ENCODE peak calls at places on chromosomes 1 and 21, in four cellular contexts. K is tibial artery, C is stomach, W is esophagus squamous epithelium. A is an unnamed sample.

GRCh38 chr1:58304584-58304983 is 241.9 kb downstream of the OMA1 start:
- DNase-seq in K (no peak), C (no peak), W (no peak), A (no peak)

GRCh38 chr1:168683871-168684270 is 45.1 kb downstream of the DPT start:
- DNase-seq in K (no peak), C (no peak), W (no peak), A (no peak)

GRCh38 chr1:45718289-45718688 is 30.3 kb downstream of the TMEM69 start:
- DNase-seq in K (no peak), C (no peak), W (no peak), A (no peak)

GRCh38 chr1:86687595-86687994 is 16.8 kb upstream of the SH3GLB1 start:
- DNase-seq in K (no peak), C (no peak), W (no peak), A (peak; percentile 15)

GRCh38 chr1:7727816-7728477 is 43.1 kb upstream of the VAMP3 start:
- DNase-seq in K (no peak), C (no peak), W (no peak), A (no peak)

GRCh38 chr1:247100676-247101279 is 3.4 kb downstream of the ZNF669 start:
- DNase-seq in K (no peak), C (no peak), W (no peak), A (no peak)

GRCh38 chr1:15627343-15627988 is 10.2 kb downstream of the DDI2 start:
- DNase-seq in K (no peak), C (no peak), W (no peak), A (peak; percentile 38)

GRCh38 chr1:15440357-15440756 is 2.1 kb downstream of the CTRC start:
- DNase-seq in K (no peak), C (no peak), W (no peak), A (no peak)

GRCh38 chr1:168879906-168880734 is 151.1 kb upstream of the DPT start:
- DNase-seq in K (no peak), C (no peak), W (no peak), A (no peak)

GRCh38 chr21:33308586-33309490 is 15.9 kb upstream of the IFNAR1 start:
- DNase-seq in K (peak; percentile 29), C (no peak), W (no peak), A (peak; percentile 52)

GRCh38 chr1:172254521-172255222 is 165.8 kb upstream of the C1orf105 start:
- DNase-seq in K (no peak), C (no peak), W (no peak), A (peak; percentile 94)

GRCh38 chr1:26833432-26834405 is 7.2 kb downstream of the ZDHHC18 start:
- DNase-seq in K (no peak), C (peak; percentile 64), W (peak; percentile 48), A (no peak)

GRCh38 chr1:208238710-208239517 is 5.3 kb downstream of the PLXNA2 start:
- DNase-seq in K (no peak), C (no peak), W (no peak), A (peak; percentile 76)

GRCh38 chr1:206700445-206701036 is 15.8 kb downstream of the MAPKAPK2 start:
- DNase-seq in K (no peak), C (no peak), W (no peak), A (peak; percentile 65)

GRCh38 chr1:22665752-22666151 is 12.7 kb downstream of the C1QB start:
- DNase-seq in K (no peak), C (no peak), W (no peak), A (peak; percentile 46)

GRCh38 chr1:15758537-15758936 is at the start of gene FBLIM1:
- DNase-seq in K (no peak), C (no peak), W (no peak), A (no peak)

GRCh38 chr21:33839167-33839716 is 76.4 kb downstream of the ATP5PO start:
- DNase-seq in K (no peak), C (no peak), W (no peak), A (no peak)

GRCh38 chr1:63865561-63865960 is 91.7 kb downstream of the ROR1 start:
- DNase-seq in K (no peak), C (no peak), W (no peak), A (no peak)

GRCh38 chr1:219040291-219040690 is 133.4 kb upstream of the LYPLAL1 start:
- DNase-seq in K (no peak), C (no peak), W (no peak), A (no peak)

GRCh38 chr1:66848193-66848592 is 47.1 kb upstream of the INSL5 start:
- DNase-seq in K (no peak), C (no peak), W (no peak), A (no peak)

GRCh38 chr1:170692866-170693575 is 29.1 kb downstream of the PRRX1 start:
- DNase-seq in K (no peak), C (no peak), W (no peak), A (peak; percentile 45)

GRCh38 chr1:56302878-56303277 is 276.5 kb downstream of the PLPP3 start:
- DNase-seq in K (no peak), C (no peak), W (no peak), A (peak; percentile 53)

GRCh38 chr1:68338107-68338506 is 105.8 kb upstream of the WLS start:
- DNase-seq in K (no peak), C (no peak), W (no peak), A (no peak)

GRCh38 chr1:221487781-221488520 is 253.9 kb downstream of the DUSP10 start:
- DNase-seq in K (no peak), C (no peak), W (no peak), A (peak; percentile 85)

GRCh38 chr1:198128528-198128927 is 28.3 kb upstream of the NEK7 start:
- DNase-seq in K (no peak), C (no peak), W (no peak), A (no peak)

GRCh38 chr1:39996396-39997004 is 41.6 kb downstream of the MFSD2A start:
- DNase-seq in K (no peak), C (no peak), W (no peak), A (no peak)

GRCh38 chr21:25457411-25457810 is 149.9 kb downstream of the MRPL39 start:
- DNase-seq in K (no peak), C (no peak), W (no peak), A (peak; percentile 39)

GRCh38 chr1:2404142-2404889 is 8.0 kb downstream of the PEX10 start:
- DNase-seq in K (no peak), C (no peak), W (no peak), A (peak; percentile 35)

GRCh38 chr1:18320051-18320450 is 160.7 kb upstream of the KLHDC7A start:
- DNase-seq in K (no peak), C (peak; percentile 41), W (no peak), A (no peak)

GRCh38 chr1:208008534-208008933 is 97.6 kb upstream of the CD34 start:
- DNase-seq in K (no peak), C (no peak), W (no peak), A (no peak)

GRCh38 chr1:185325413-185325812 is 8.4 kb upstream of the IVNS1ABP start:
- DNase-seq in K (no peak), C (no peak), W (no peak), A (peak; percentile 73)

GRCh38 chr1:74480068-74480467 is 32.3 kb downstream of the LRRC53 start:
- DNase-seq in K (no peak), C (no peak), W (no peak), A (no peak)

GRCh38 chr1:55050283-55050682 is 10.9 kb downstream of the PCSK9 start:
- DNase-seq in K (peak; percentile 49), C (no peak), W (no peak), A (no peak)

GRCh38 chr1:82485591-82486369 is 685.0 kb downstream of the ADGRL2 start:
- DNase-seq in K (no peak), C (no peak), W (no peak), A (peak; percentile 18)

GRCh38 chr1:203289281-203289981 is 15.9 kb upstream of the BTG2 start:
- DNase-seq in K (no peak), C (peak; percentile 56), W (peak; percentile 53), A (no peak)

GRCh38 chr1:203286161-203286984 is 18.9 kb upstream of the BTG2 start:
- DNase-seq in K (peak; percentile 80), C (peak; percentile 66), W (no peak), A (peak; percentile 59)

GRCh38 chr1:203287896-203288295 is 17.4 kb upstream of the BTG2 start:
- DNase-seq in K (no peak), C (no peak), W (no peak), A (no peak)

GRCh38 chr1:203288351-203288894 is 16.9 kb upstream of the BTG2 start:
- DNase-seq in K (no peak), C (no peak), W (no peak), A (no peak)

GRCh38 chr1:203287109-203287893 is 18.0 kb upstream of the BTG2 start:
- DNase-seq in K (peak; percentile 80), C (peak; percentile 58), W (peak; percentile 80), A (peak; percentile 43)
- H3K4me1 ChIP-seq in K (peaks cover 41% of the 10 kb centered on the region), C (peaks cover 73% of the 10 kb centered on the region), W (peaks cover 59% of the 10 kb centered on the region), A (peaks cover 23% of the 10 kb centered on the region)

GRCh38 chr1:84929581-84929980 is 36.6 kb upstream of the LPAR3 start:
- DNase-seq in K (no peak), C (no peak), W (no peak), A (no peak)
- H3K4me1 ChIP-seq in K (no peaks in the 10 kb centered on the region), C (peaks cover 5% of the 10 kb centered on the region), W (no peaks in the 10 kb centered on the region), A (no peaks in the 10 kb centered on the region)

GRCh38 chr1:70227439-70227838 is 6.3 kb downstream of the SRSF11 start:
- DNase-seq in K (no peak), C (no peak), W (no peak), A (peak; percentile 8)
- H3K4me1 ChIP-seq in K (peaks cover 22% of the 10 kb centered on the region), C (peaks cover 58% of the 10 kb centered on the region), W (peaks cover 24% of the 10 kb centered on the region), A (peaks cover 2% of the 10 kb centered on the region)

DNA sequence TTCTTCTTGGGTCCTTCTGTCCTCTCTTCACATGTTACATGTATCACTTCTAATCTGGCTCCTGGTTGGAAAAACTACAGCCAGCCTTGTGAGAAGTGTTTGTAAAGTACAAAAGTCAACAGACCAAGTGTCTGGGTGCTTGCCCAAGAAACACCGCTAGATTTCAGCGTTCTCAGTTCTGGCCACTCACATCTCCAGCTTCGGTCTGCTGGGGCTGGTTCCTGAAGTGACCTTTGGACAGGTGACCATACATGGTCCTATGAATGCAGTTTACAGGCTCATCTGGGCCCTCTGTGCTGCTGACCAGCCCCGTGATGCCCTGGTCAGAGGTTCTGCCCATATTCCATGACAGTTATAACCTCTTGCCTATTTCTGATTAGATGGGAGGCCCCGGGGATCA is 19.5 kb downstream of the SLC2A1 start:
- DNase-seq in K (peak; percentile 55), C (peak; percentile 76), W (no peak), A (no peak)
- H3K4me1 ChIP-seq in K (peaks cover 82% of the 10 kb centered on the region), C (peaks cover 99% of the 10 kb centered on the region), W (peaks cover 98% of the 10 kb centered on the region), A (peaks cover 67% of the 10 kb centered on the region)